ENCODE peak calls at places on chromosomes 3 and 15, in nine cellular contexts. H is choroid plexus epithelial cell; Z is stomach; K is stimulated activated CD4-positive, alpha-beta T cell treated with anti-CD3 and anti-CD28 coated beads, Interleukin-12 subunit alpha, Interleukin-12 subunit beta, amount 100 ng/mL, for 24 hours; B is skeletal muscle cell; Q is activated CD8-positive, alpha-beta memory T cell treated with anti-CD3 and anti-CD28 coated beads for 1 hour; D is hepatic stellate cell; W is GM19239; S is NCI-H1092 treated with DMSO at 0.1 percent for 48 hours. L is an unnamed sample.

GRCh38 chr3:123370819-123371218 is 78.1 kb downstream of the ADCY5 start:
- DNase-seq in Z (no peak), S (no peak), B (no peak), K (no peak), H (no peak), W (no peak), Q (no peak), D (no peak), L (no peak)

GRCh38 chr3:94083261-94083660 is 20.4 kb downstream of the NSUN3 start:
- DNase-seq in Q (no peak), K (no peak), W (no peak), H (no peak), Z (no peak), D (no peak), B (no peak), S (no peak), L (no peak)

GRCh38 chr3:179474480-179474879 is 23.2 kb upstream of the GNB4 start:
- DNase-seq in W (no peak), B (no peak), S (no peak), Z (no peak), K (no peak), D (no peak), H (peak), Q (no peak), L (no peak)

GRCh38 chr3:196648856-196649255 is 9.4 kb downstream of the NRROS start:
- DNase-seq in B (no peak), W (no peak), H (peak), D (peak), S (no peak), Z (no peak), Q (no peak), K (no peak), L (no peak)

GRCh38 chr3:138019288-138020069 is 9.5 kb downstream of the CLDN18 start:
- DNase-seq in W (no peak), S (no peak), Z (peak), D (no peak), H (no peak), Q (no peak), K (no peak), B (no peak), L (no peak)

GRCh38 chr15:33789141-33789540 is 179.2 kb upstream of the CHRM5 start:
- DNase-seq in W (no peak), B (peak), H (peak), D (peak), Z (no peak), Q (no peak), S (no peak), K (no peak), L (peak)

GRCh38 chr3:20041197-20041780 is 1.0 kb downstream of the KAT2B start:
- DNase-seq in H (peak), Z (peak), S (peak), B (no peak), D (peak), K (peak), Q (peak), W (no peak), L (no peak)

GRCh38 chr15:90031231-90031791 is 30.2 kb downstream of the ZNF710 start:
- DNase-seq in D (peak), S (no peak), H (peak), K (no peak), B (peak), W (peak), Q (no peak), Z (no peak), L (peak)

GRCh38 chr3:29764603-29765254 is 483.9 kb downstream of the RBMS3 start:
- DNase-seq in W (no peak), H (peak), K (no peak), D (no peak), S (peak), Z (no peak), B (peak), Q (no peak), L (peak)

GRCh38 chr3:99634881-99635280 is 3.5 kb upstream of the COL8A1 start:
- DNase-seq in Z (no peak), W (no peak), Q (no peak), S (no peak), H (no peak), B (no peak), K (no peak), D (no peak), L (no peak)

GRCh38 chr15:47411733-47412530 is 305.4 kb upstream of the SEMA6D start:
- DNase-seq in H (no peak), Z (no peak), D (no peak), B (no peak), S (peak), Q (no peak), K (no peak), W (no peak), L (no peak)

GRCh38 chr15:90881181-90881977 is 2.9 kb upstream of the FES start:
- DNase-seq in D (no peak), S (no peak), Q (no peak), B (no peak), Z (no peak), H (no peak), W (no peak), K (no peak), L (no peak)

GRCh38 chr15:60928210-60928609 is 300.9 kb downstream of the RORA start:
- DNase-seq in W (no peak), K (no peak), Q (no peak), D (no peak), H (no peak), Z (no peak), S (no peak), B (no peak), L (no peak)

GRCh38 chr15:89472785-89473256 is 23.6 kb downstream of the RHCG start:
- DNase-seq in Z (peak), H (peak), D (peak), Q (no peak), B (no peak), W (peak), K (peak), S (peak), L (peak)

GRCh38 chr3:69329897-69330296 is 56.0 kb downstream of the FRMD4B start:
- DNase-seq in Q (no peak), S (no peak), K (no peak), W (no peak), B (no peak), H (peak), Z (no peak), D (peak), L (no peak)

GRCh38 chr15:25087137-25087536 is 132.3 kb downstream of the SNRPN start:
- DNase-seq in B (no peak), K (no peak), Z (peak), Q (no peak), D (no peak), H (no peak), W (no peak), S (no peak), L (no peak)

GRCh38 chr3:188807002-188807401 is 364.8 kb upstream of the TPRG1 start:
- DNase-seq in W (no peak), B (no peak), Q (no peak), K (no peak), S (peak), H (peak), Z (no peak), D (no peak), L (no peak)

GRCh38 chr15:78050851-78051250 is 26.7 kb downstream of the TBC1D2B start:
- DNase-seq in Q (no peak), D (no peak), B (no peak), W (no peak), Z (no peak), S (no peak), K (no peak), H (no peak), L (no peak)

GRCh38 chr3:82194870-82195269 is 433.4 kb upstream of the GBE1 start:
- DNase-seq in H (no peak), W (no peak), D (no peak), Z (no peak), B (no peak), K (no peak), Q (no peak), S (no peak), L (no peak)

L was measured in smooth muscle cell of the brain vasculature.